ENCODE peak calls at places on chromosomes 13 and 19, in eight cellular contexts. I is fibroblast of the aortic adventitia, M is bronchial epithelial cell, L is fibroblast of villous mesenchyme, X is ovary, H is body of pancreas, A is astrocyte of the cerebellum, U is cardiac muscle cell. B is an unnamed sample.

GRCh38 chr19:4279530-4280422 is 710 bp downstream of the SHD start:
- DNase-seq in I (no peak), M (no peak), L (no peak), X (no peak), H (no peak), A (no peak), U (no peak), B (no peak)

GRCh38 chr13:45623516-45624090 is 8.1 kb upstream of the ERICH6B start:
- DNase-seq in I (peak; percentile 28), M (peak; percentile 30), L (peak; percentile 24), X (no peak), H (no peak), A (no peak), U (peak; percentile 29), B (peak; percentile 58)

GRCh38 chr19:32020538-32020937 is 324.9 kb upstream of the ZNF507 start:
- DNase-seq in I (no peak), M (no peak), L (no peak), X (no peak), H (no peak), A (no peak), U (no peak), B (no peak)

GRCh38 chr19:34985249-34986022 is 14.7 kb upstream of the GRAMD1A start:
- DNase-seq in I (peak; percentile 41), M (peak; percentile 22), L (peak; percentile 25), X (no peak), H (peak; percentile 73), A (no peak), U (peak; percentile 88), B (no peak)

GRCh38 chr19:48391100-48392005 is at the start of gene KDELR1:
- DNase-seq in I (peak; percentile 71), M (peak; percentile 32), L (peak; percentile 73), X (peak; percentile 85), H (peak; percentile 80), A (peak; percentile 26), U (peak; percentile 78), B (peak; percentile 77)

GRCh38 chr13:110640591-110641029 is 25.3 kb downstream of the NAXD start:
- DNase-seq in I (no peak), M (no peak), L (peak; percentile 28), X (peak; percentile 71), H (no peak), A (no peak), U (no peak), B (no peak)

GRCh38 chr19:13040916-13041292 is 45.6 kb downstream of the NFIX start:
- DNase-seq in I (no peak), M (no peak), L (no peak), X (no peak), H (no peak), A (no peak), U (no peak), B (no peak)

GRCh38 chr13:113474179-113474578 is 16.3 kb downstream of the DCUN1D2 start:
- DNase-seq in I (no peak), M (no peak), L (peak; percentile 95), X (no peak), H (no peak), A (no peak), U (peak; percentile 95), B (no peak)

GRCh38 chr19:7987084-7987768 is 18.2 kb downstream of the ELAVL1 start:
- DNase-seq in I (no peak), M (no peak), L (no peak), X (no peak), H (no peak), A (no peak), U (no peak), B (peak; percentile 31)

GRCh38 chr19:41030651-41031050 is 39.6 kb downstream of the CYP2B6 start:
- DNase-seq in I (peak; percentile 3), M (no peak), L (peak; percentile 2), X (no peak), H (no peak), A (no peak), U (no peak), B (no peak)

GRCh38 chr13:52879950-52880650 is 31.7 kb upstream of the PCDH8 start:
- DNase-seq in I (no peak), M (no peak), L (no peak), X (no peak), H (no peak), A (no peak), U (no peak), B (no peak)

GRCh38 chr13:21014139-21014665 is 47.2 kb downstream of the LATS2 start:
- DNase-seq in I (no peak), M (no peak), L (no peak), X (no peak), H (no peak), A (no peak), U (no peak), B (no peak)

GRCh38 chr13:109427695-109428094 is 358.7 kb downstream of the IRS2 start:
- DNase-seq in I (no peak), M (no peak), L (no peak), X (no peak), H (no peak), A (no peak), U (no peak), B (no peak)

GRCh38 chr13:48500652-48501197 is 32.2 kb downstream of the RCBTB2 start:
- DNase-seq in I (peak; percentile 80), M (peak; percentile 96), L (peak; percentile 90), X (no peak), H (no peak), A (peak; percentile 53), U (peak; percentile 90), B (peak; percentile 55)

GRCh38 chr13:42478531-42479156 is 95.3 kb upstream of the TNFSF11 start:
- DNase-seq in I (peak; percentile 57), M (peak; percentile 44), L (peak; percentile 47), X (no peak), H (no peak), A (peak; percentile 29), U (peak; percentile 59), B (peak; percentile 67)
- H3K4me3 ChIP-seq in I (no peak overlapping the region), M (no peak overlapping the region), L (no peak overlapping the region), X (no peak overlapping the region), H (no peak overlapping the region), A (no peak overlapping the region), U (no peak overlapping the region), B (no peak overlapping the region)

GRCh38 chr19:872266-872951 is 12.9 kb downstream of the CFD start:
- DNase-seq in I (peak; percentile 67), M (peak; percentile 75), L (peak; percentile 93), X (peak; percentile 78), H (peak; percentile 34), A (no peak), U (peak; percentile 89), B (peak; percentile 92)

GRCh38 chr19:876780-877314 is 16.1 kb downstream of the MED16 start:
- DNase-seq in I (no peak), M (no peak), L (no peak), X (no peak), H (no peak), A (no peak), U (no peak), B (no peak)

GRCh38 chr19:875265-875879 is 15.9 kb downstream of the CFD start:
- DNase-seq in I (no peak), M (no peak), L (no peak), X (no peak), H (no peak), A (no peak), U (no peak), B (no peak)

GRCh38 chr19:873084-874019 is 13.9 kb downstream of the CFD start:
- DNase-seq in I (no peak), M (peak; percentile 52), L (peak; percentile 90), X (peak; percentile 63), H (no peak), A (no peak), U (peak; percentile 80), B (peak; percentile 94)

DNA sequence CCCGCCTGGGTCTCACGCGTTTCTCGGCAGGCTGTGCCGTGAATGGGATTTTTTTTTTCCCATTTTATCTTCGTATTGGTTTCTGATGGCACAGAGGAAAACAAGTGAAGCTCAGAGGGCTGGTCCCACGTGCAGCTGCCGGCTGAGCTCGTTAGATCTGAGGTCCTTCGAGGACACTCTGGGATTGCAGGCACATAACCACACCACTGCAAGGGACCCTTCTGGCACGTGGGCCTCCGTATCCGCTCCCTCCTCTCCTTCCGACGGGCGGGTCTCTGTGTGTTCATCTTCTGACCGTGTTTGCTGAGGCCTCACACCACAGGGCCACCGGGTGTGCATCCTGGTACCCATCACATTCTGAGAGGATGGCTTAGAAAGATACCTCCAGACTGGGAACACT is 16.6 kb downstream of the CFD start:
- DNase-seq in I (no peak), M (no peak), L (no peak), X (no peak), H (no peak), A (no peak), U (no peak), B (no peak)
- H3K4me3 ChIP-seq in I (no peak overlapping the region), M (no peak overlapping the region), L (no peak overlapping the region), X (no peak overlapping the region), H (no peak overlapping the region), A (no peak overlapping the region), U (no peak overlapping the region), B (no peak overlapping the region)

DNA sequence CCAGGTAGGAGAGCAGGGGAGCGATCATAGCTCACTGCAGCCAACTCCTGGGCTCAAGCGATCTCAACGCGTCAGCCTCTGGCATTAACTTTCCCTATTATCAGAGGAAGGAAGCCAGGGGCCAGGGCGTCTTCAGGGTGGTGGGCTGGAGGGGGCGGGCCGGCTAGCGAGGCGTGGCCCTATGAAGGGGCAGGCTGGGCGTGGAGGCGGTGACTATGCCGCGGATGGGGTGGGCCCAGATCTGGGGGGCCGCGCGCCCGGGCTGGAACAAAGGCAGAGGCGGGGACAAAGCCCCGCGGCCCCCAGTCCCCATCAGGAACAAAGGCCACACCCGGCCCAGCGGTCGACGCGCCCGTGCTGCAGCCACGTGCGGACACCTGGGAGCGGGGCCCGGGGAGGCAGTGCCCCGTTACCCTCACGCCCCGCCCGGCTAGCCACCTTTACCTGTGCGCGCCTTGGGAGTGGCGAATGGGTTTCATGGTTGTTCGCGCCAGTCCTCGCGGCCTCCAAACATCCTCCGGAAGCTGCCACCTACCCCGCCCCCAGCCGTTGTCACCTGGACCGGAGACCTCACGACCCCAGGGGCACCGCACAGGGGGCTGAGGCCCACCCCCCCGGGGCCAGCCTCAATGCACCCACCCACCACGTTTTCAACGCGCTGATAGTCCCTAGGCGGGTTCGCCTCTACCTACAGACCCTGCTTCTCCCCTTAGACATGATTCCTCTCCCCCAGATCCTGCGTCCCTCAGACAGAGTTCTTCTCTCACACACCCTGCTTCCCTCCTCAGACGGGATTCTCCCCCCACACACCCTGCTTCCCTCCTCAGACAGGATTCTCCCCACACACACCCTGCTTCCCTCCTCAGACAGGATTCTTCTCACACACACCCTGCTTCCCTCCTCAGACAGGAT is 5.4 kb upstream of the TRIM28 start:
- DNase-seq in I (no peak), M (no peak), L (no peak), X (no peak), H (no peak), A (no peak), U (peak; percentile 60), B (peak; percentile 19)
- H3K4me3 ChIP-seq in I (peak overlapping the region; percentile 22), M (peak overlapping the region; percentile 35), L (peak overlapping the region; percentile 34), X (no peak overlapping the region), H (no peak overlapping the region), A (peak overlapping the region; percentile 24), U (peak overlapping the region; percentile 34), B (peak overlapping the region; percentile 49)

GRCh38 chr19:42312370-42312769 is 739 bp upstream of the TMEM145 start:
- DNase-seq in I (no peak), M (no peak), L (no peak), X (no peak), H (no peak), A (no peak), U (no peak), B (no peak)
- H3K4me3 ChIP-seq in I (no peak overlapping the region), M (no peak overlapping the region), L (no peak overlapping the region), X (no peak overlapping the region), H (no peak overlapping the region), A (no peak overlapping the region), U (no peak overlapping the region), B (no peak overlapping the region)